ENCODE peak calls at places on chromosome 14, in eight cellular contexts. One of them, this sample, is unnamed.

GRCh38 chr14:83217492-83217891 is 1683.8 kb upstream of the SEL1L start:
- DNase-seq in testis: no peak
- DNase-seq in fibroblast of lung: peak
- DNase-seq in GM12878: no peak
- DNase-seq in heart right ventricle: no peak
- DNase-seq in cardiac muscle cell: peak
- DNase-seq in kidney: peak
- DNase-seq in ovary: no peak
- DNase-seq in this sample: no peak

GRCh38 chr14:90871605-90872233 is 55.5 kb upstream of the TTC7B start:
- DNase-seq in testis: no peak
- DNase-seq in fibroblast of lung: peak
- DNase-seq in GM12878: no peak
- DNase-seq in heart right ventricle: no peak
- DNase-seq in cardiac muscle cell: peak
- DNase-seq in kidney: no peak
- DNase-seq in ovary: no peak
- DNase-seq in this sample: no peak

GRCh38 chr14:92481386-92481785 is 32.2 kb upstream of the RIN3 start:
- DNase-seq in testis: peak
- DNase-seq in fibroblast of lung: peak
- DNase-seq in GM12878: no peak
- DNase-seq in heart right ventricle: no peak
- DNase-seq in cardiac muscle cell: peak
- DNase-seq in kidney: no peak
- DNase-seq in ovary: no peak
- DNase-seq in this sample: no peak

GRCh38 chr14:71448431-71449315 is 483.6 kb upstream of the RGS6 start:
- DNase-seq in testis: no peak
- DNase-seq in fibroblast of lung: no peak
- DNase-seq in GM12878: no peak
- DNase-seq in heart right ventricle: no peak
- DNase-seq in cardiac muscle cell: no peak
- DNase-seq in kidney: no peak
- DNase-seq in ovary: no peak
- DNase-seq in this sample: no peak

GRCh38 chr14:21240417-21240816 is 28.8 kb downstream of the HNRNPC start:
- DNase-seq in testis: no peak
- DNase-seq in fibroblast of lung: no peak
- DNase-seq in GM12878: no peak
- DNase-seq in heart right ventricle: no peak
- DNase-seq in cardiac muscle cell: no peak
- DNase-seq in kidney: no peak
- DNase-seq in ovary: no peak
- DNase-seq in this sample: no peak

GRCh38 chr14:87628129-87628528 is 364.9 kb downstream of the GALC start:
- DNase-seq in testis: peak
- DNase-seq in fibroblast of lung: peak
- DNase-seq in GM12878: no peak
- DNase-seq in heart right ventricle: peak
- DNase-seq in cardiac muscle cell: peak
- DNase-seq in kidney: no peak
- DNase-seq in ovary: peak
- DNase-seq in this sample: no peak

GRCh38 chr14:97878727-97879126 is 1081.5 kb downstream of the VRK1 start:
- DNase-seq in testis: peak
- DNase-seq in fibroblast of lung: no peak
- DNase-seq in GM12878: no peak
- DNase-seq in heart right ventricle: peak
- DNase-seq in cardiac muscle cell: peak
- DNase-seq in kidney: no peak
- DNase-seq in ovary: peak
- DNase-seq in this sample: no peak

GRCh38 chr14:32565256-32565655 is 236.2 kb downstream of the AKAP6 start:
- DNase-seq in testis: no peak
- DNase-seq in fibroblast of lung: no peak
- DNase-seq in GM12878: no peak
- DNase-seq in heart right ventricle: no peak
- DNase-seq in cardiac muscle cell: no peak
- DNase-seq in kidney: no peak
- DNase-seq in ovary: no peak
- DNase-seq in this sample: no peak

GRCh38 chr14:26448181-26448855 is 149.5 kb downstream of the NOVA1 start:
- DNase-seq in testis: no peak
- DNase-seq in fibroblast of lung: no peak
- DNase-seq in GM12878: no peak
- DNase-seq in heart right ventricle: no peak
- DNase-seq in cardiac muscle cell: no peak
- DNase-seq in kidney: peak
- DNase-seq in ovary: no peak
- DNase-seq in this sample: no peak

GRCh38 chr14:92225731-92226130 is 97.2 kb upstream of the SLC24A4 start:
- DNase-seq in testis: no peak
- DNase-seq in fibroblast of lung: peak
- DNase-seq in GM12878: no peak
- DNase-seq in heart right ventricle: no peak
- DNase-seq in cardiac muscle cell: peak
- DNase-seq in kidney: no peak
- DNase-seq in ovary: no peak
- DNase-seq in this sample: no peak

GRCh38 chr14:63295991-63296630 is 22.6 kb downstream of the GPHB5 start:
- DNase-seq in testis: no peak
- DNase-seq in fibroblast of lung: no peak
- DNase-seq in GM12878: no peak
- DNase-seq in heart right ventricle: no peak
- DNase-seq in cardiac muscle cell: no peak
- DNase-seq in kidney: no peak
- DNase-seq in ovary: no peak
- DNase-seq in this sample: no peak

GRCh38 chr14:53470351-53471043 is 317.4 kb upstream of the DDHD1 start:
- DNase-seq in testis: no peak
- DNase-seq in fibroblast of lung: peak
- DNase-seq in GM12878: no peak
- DNase-seq in heart right ventricle: peak
- DNase-seq in cardiac muscle cell: peak
- DNase-seq in kidney: no peak
- DNase-seq in ovary: no peak
- DNase-seq in this sample: no peak

GRCh38 chr14:46596236-46596635 is 55.3 kb downstream of the RPL10L start:
- DNase-seq in testis: no peak
- DNase-seq in fibroblast of lung: no peak
- DNase-seq in GM12878: no peak
- DNase-seq in heart right ventricle: no peak
- DNase-seq in cardiac muscle cell: peak
- DNase-seq in kidney: no peak
- DNase-seq in ovary: no peak
- DNase-seq in this sample: no peak
- H3K27ac ChIP-seq in testis: no peak
- H3K27ac ChIP-seq in fibroblast of lung: no peak
- H3K27ac ChIP-seq in GM12878: no peak
- H3K27ac ChIP-seq in heart right ventricle: no peak
- H3K27ac ChIP-seq in cardiac muscle cell: no peak
- H3K27ac ChIP-seq in kidney: no peak
- H3K27ac ChIP-seq in ovary: no peak
- H3K27ac ChIP-seq in this sample: no peak

DNA sequence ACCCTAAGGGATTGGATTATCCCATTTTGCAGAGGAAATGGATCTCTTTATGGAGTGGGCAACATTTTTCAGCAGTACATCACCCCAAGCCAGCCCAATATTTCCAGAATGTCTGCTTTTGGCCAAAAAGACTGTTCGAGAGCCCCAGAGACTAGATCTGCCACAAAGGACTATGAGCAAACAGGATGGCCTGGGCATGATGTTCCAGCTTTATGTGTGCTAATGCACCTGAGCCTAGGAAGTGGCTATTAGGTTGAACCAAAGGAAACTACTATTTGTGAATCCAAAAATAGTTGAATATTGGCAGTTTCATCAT is 14.8 kb upstream of the PNMA1 start:
- DNase-seq in testis: no peak
- DNase-seq in fibroblast of lung: no peak
- DNase-seq in GM12878: no peak
- DNase-seq in heart right ventricle: no peak
- DNase-seq in cardiac muscle cell: no peak
- DNase-seq in kidney: no peak
- DNase-seq in ovary: no peak
- DNase-seq in this sample: no peak
- TF ChIP-seq CTCF in testis: no peak
- TF ChIP-seq CTCF in fibroblast of lung: no peak
- TF ChIP-seq CTCF in GM12878: no peak
- TF ChIP-seq CTCF in heart right ventricle: no peak
- TF ChIP-seq CTCF in cardiac muscle cell: no peak
- TF ChIP-seq CTCF in kidney: no peak
- TF ChIP-seq CTCF in ovary: no peak
- TF ChIP-seq CTCF in this sample: no peak

DNA sequence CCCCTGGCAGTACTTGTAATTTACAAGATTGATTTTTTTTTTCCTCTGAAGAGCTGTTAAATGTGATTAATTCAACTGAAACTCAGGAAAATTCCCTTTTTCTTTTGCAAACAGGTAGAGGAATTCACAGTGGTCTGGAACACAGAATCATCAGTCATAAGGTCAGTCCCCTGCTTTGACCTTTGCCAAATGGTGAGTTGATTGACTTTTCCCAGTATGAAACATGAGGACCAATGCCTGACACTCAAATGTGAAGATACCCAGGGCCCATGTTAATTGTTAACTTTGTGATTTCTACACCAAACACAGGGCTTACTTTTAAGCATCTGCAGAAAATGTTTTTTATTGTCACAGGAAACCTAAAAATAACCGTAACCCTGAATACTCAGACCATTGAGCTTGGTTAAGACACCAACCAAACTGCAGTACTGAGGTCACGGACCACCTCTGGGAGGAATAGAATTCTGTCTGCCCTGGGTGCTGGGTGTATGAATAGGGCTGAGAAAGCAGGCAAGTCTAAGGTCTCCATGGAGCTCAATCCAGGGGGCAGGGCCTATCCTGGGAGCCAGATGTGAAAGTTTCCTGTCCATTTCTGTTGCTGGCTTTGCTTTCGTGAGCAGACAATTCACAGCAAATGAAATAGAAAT is 192.4 kb downstream of the TMX1 start:
- DNase-seq in testis: no peak
- DNase-seq in fibroblast of lung: no peak
- DNase-seq in GM12878: no peak
- DNase-seq in heart right ventricle: no peak
- DNase-seq in cardiac muscle cell: no peak
- DNase-seq in kidney: no peak
- DNase-seq in ovary: no peak
- DNase-seq in this sample: no peak
- H3K27ac ChIP-seq in testis: no peak
- H3K27ac ChIP-seq in fibroblast of lung: no peak
- H3K27ac ChIP-seq in GM12878: no peak
- H3K27ac ChIP-seq in heart right ventricle: no peak
- H3K27ac ChIP-seq in cardiac muscle cell: no peak
- H3K27ac ChIP-seq in kidney: no peak
- H3K27ac ChIP-seq in ovary: no peak
- H3K27ac ChIP-seq in this sample: no peak

DNA sequence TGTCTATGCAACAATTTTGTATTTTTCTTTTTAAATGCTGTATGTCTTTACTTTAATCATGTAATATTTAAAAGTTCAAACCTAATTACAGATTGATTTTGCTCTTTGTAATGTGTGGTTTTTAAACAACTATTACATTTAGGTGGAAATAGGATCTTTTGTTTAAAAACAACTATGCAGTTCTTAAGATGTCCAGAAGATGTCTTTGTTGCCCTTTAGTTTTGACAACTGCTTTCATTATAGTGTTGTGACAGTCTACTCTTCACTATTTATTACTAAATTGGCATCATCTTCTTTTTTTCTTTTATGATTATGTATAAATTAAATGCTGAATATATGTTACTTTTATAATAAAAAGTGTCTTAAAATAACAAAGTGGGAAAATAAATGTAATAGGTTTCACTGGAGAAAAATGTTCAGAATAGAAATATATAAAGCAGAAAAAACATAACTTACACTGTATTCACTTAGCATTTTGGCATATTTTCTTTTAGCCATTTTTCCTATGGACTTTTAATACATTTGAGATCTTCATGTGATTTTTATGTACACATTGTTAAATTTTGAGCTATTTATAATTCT is 27.1 kb upstream of the PCNX4 start:
- DNase-seq in testis: no peak
- DNase-seq in fibroblast of lung: peak
- DNase-seq in GM12878: peak
- DNase-seq in heart right ventricle: no peak
- DNase-seq in cardiac muscle cell: peak
- DNase-seq in kidney: no peak
- DNase-seq in ovary: no peak
- DNase-seq in this sample: no peak
- TF ChIP-seq CTCF in testis: peak
- TF ChIP-seq CTCF in fibroblast of lung: peak
- TF ChIP-seq CTCF in GM12878: peak
- TF ChIP-seq CTCF in heart right ventricle: peak
- TF ChIP-seq CTCF in cardiac muscle cell: peak
- TF ChIP-seq CTCF in kidney: peak
- TF ChIP-seq CTCF in ovary: peak
- TF ChIP-seq CTCF in this sample: peak

GRCh38 chr14:102445641-102446040 is 63.9 kb downstream of the ANKRD9 start:
- DNase-seq in testis: no peak
- DNase-seq in fibroblast of lung: no peak
- DNase-seq in GM12878: no peak
- DNase-seq in heart right ventricle: no peak
- DNase-seq in cardiac muscle cell: no peak
- DNase-seq in kidney: no peak
- DNase-seq in ovary: no peak
- DNase-seq in this sample: no peak

GRCh38 chr14:102454711-102455110 is 54.9 kb downstream of the ANKRD9 start:
- DNase-seq in testis: no peak
- DNase-seq in fibroblast of lung: no peak
- DNase-seq in GM12878: no peak
- DNase-seq in heart right ventricle: no peak
- DNase-seq in cardiac muscle cell: no peak
- DNase-seq in kidney: no peak
- DNase-seq in ovary: no peak
- DNase-seq in this sample: no peak

GRCh38 chr14:102452302-102452701 is 57.3 kb downstream of the ANKRD9 start:
- DNase-seq in testis: no peak
- DNase-seq in fibroblast of lung: no peak
- DNase-seq in GM12878: no peak
- DNase-seq in heart right ventricle: no peak
- DNase-seq in cardiac muscle cell: no peak
- DNase-seq in kidney: no peak
- DNase-seq in ovary: no peak
- DNase-seq in this sample: no peak

GRCh38 chr14:102451064-102451352 is 58.6 kb downstream of the ANKRD9 start:
- DNase-seq in testis: no peak
- DNase-seq in fibroblast of lung: no peak
- DNase-seq in GM12878: no peak
- DNase-seq in heart right ventricle: no peak
- DNase-seq in cardiac muscle cell: no peak
- DNase-seq in kidney: no peak
- DNase-seq in ovary: no peak
- DNase-seq in this sample: no peak

GRCh38 chr14:102450206-102451063 is 59.1 kb downstream of the ANKRD9 start:
- DNase-seq in testis: no peak
- DNase-seq in fibroblast of lung: no peak
- DNase-seq in GM12878: no peak
- DNase-seq in heart right ventricle: no peak
- DNase-seq in cardiac muscle cell: no peak
- DNase-seq in kidney: no peak
- DNase-seq in ovary: no peak
- DNase-seq in this sample: no peak
- H3K27ac ChIP-seq in testis: no peak
- H3K27ac ChIP-seq in fibroblast of lung: no peak
- H3K27ac ChIP-seq in GM12878: no peak
- H3K27ac ChIP-seq in heart right ventricle: peak
- H3K27ac ChIP-seq in cardiac muscle cell: no peak
- H3K27ac ChIP-seq in kidney: no peak
- H3K27ac ChIP-seq in ovary: no peak
- H3K27ac ChIP-seq in this sample: no peak